ENCODE peak calls at places on chromosomes 1 and 21, in seven cellular contexts. M is heart left ventricle, W is fibroblast of mammary gland, X is colonic mucosa, E is osteocyte, C is thoracic aorta, R is astrocyte of the cerebellum. A is an unnamed sample.

GRCh38 chr1:9701661-9702060 is 50.1 kb downstream of the PIK3CD start:
- DNase-seq in R (no peak), M (no peak), X (no peak), W (no peak), E (no peak), C (no peak), A (no peak)

GRCh38 chr1:196372896-196373536 is 235.2 kb downstream of the KCNT2 start:
- DNase-seq in X (no peak), R (no peak), M (no peak), E (no peak), W (peak; percentile 58), C (no peak), A (no peak)

GRCh38 chr1:235703516-235703915 is 53.9 kb upstream of the GNG4 start:
- DNase-seq in E (no peak), R (peak; percentile 40), W (peak; percentile 35), X (no peak), C (no peak), M (no peak), A (no peak)

GRCh38 chr1:234589854-234590620 is 19.9 kb downstream of the IRF2BP2 start:
- DNase-seq in R (no peak), M (no peak), C (no peak), E (no peak), X (no peak), W (peak; percentile 50), A (no peak)

GRCh38 chr1:224623743-224624333 is 7.7 kb downstream of the CNIH3 start:
- DNase-seq in W (peak; percentile 89), C (no peak), R (peak; percentile 92), E (no peak), M (no peak), X (peak; percentile 30), A (no peak)

GRCh38 chr1:75124510-75124909 is 9.7 kb upstream of the LHX8 start:
- DNase-seq in X (no peak), C (no peak), E (peak; percentile 74), W (no peak), R (no peak), M (no peak), A (no peak)

GRCh38 chr1:16396591-16396990 is 29.5 kb downstream of the SZRD1 start:
- DNase-seq in C (no peak), R (peak; percentile 59), X (no peak), E (no peak), W (peak; percentile 90), M (no peak), A (no peak)

GRCh38 chr1:102120910-102121309 is 124.2 kb upstream of the OLFM3 start:
- DNase-seq in C (no peak), E (no peak), R (no peak), M (no peak), X (no peak), W (no peak), A (no peak)

GRCh38 chr1:59552001-59552400 is 255.1 kb downstream of the FGGY start:
- DNase-seq in X (no peak), C (no peak), M (no peak), E (no peak), R (no peak), W (no peak), A (no peak)

GRCh38 chr21:23601549-23601948 is 2005.7 kb downstream of the MRPL39 start:
- DNase-seq in W (no peak), X (no peak), E (no peak), R (no peak), M (no peak), C (no peak), A (no peak)

GRCh38 chr1:45244660-45245059 is 38.3 kb upstream of the ZSWIM5 start:
- DNase-seq in C (no peak), X (no peak), M (no peak), E (no peak), R (no peak), W (no peak), A (no peak)

GRCh38 chr1:157226739-157227138 is 88.5 kb upstream of the ETV3 start:
- DNase-seq in W (no peak), R (peak; percentile 4), X (no peak), C (no peak), M (no peak), E (no peak), A (no peak)

GRCh38 chr1:181647314-181648035 is 164.2 kb downstream of the CACNA1E start:
- DNase-seq in X (peak; percentile 88), W (peak; percentile 8), M (no peak), E (no peak), R (no peak), C (no peak), A (no peak)

GRCh38 chr1:226863446-226863845 is 7.0 kb upstream of the PSEN2 start:
- DNase-seq in X (no peak), R (peak; percentile 61), C (no peak), M (no peak), E (no peak), W (peak; percentile 93), A (no peak)

GRCh38 chr1:108533351-108534083 is 26.4 kb upstream of the EEIG2 start:
- DNase-seq in M (no peak), E (no peak), X (peak; percentile 37), R (no peak), W (no peak), C (no peak), A (no peak)

GRCh38 chr21:45769239-45769758 is 125.8 kb downstream of the PCBP3 start:
- DNase-seq in C (no peak), W (no peak), M (peak; percentile 39), X (no peak), R (no peak), E (no peak), A (peak; percentile 78)

GRCh38 chr1:20148571-20149500 is 9.7 kb downstream of the PLA2G2F start:
- DNase-seq in M (no peak), W (no peak), C (no peak), E (no peak), X (no peak), R (no peak), A (peak; percentile 70)

GRCh38 chr21:31656199-31657095 is 3.0 kb upstream of the SOD1 start:
- DNase-seq in E (peak; percentile 65), C (no peak), W (peak; percentile 62), R (peak; percentile 75), X (no peak), M (no peak), A (no peak)

GRCh38 chr1:204170494-204171155 is 4.5 kb upstream of the REN start:
- DNase-seq in M (no peak), R (no peak), X (no peak), C (no peak), W (peak; percentile 8), E (no peak), A (no peak)

GRCh38 chr1:5596651-5597050 is 395.6 kb downstream of the NPHP4 start:
- DNase-seq in W (no peak), C (no peak), M (no peak), R (no peak), E (peak; percentile 73), X (peak; percentile 4), A (no peak)

GRCh38 chr1:205928256-205928655 is 15.0 kb downstream of the SLC26A9 start:
- DNase-seq in M (no peak), X (no peak), E (no peak), C (no peak), W (no peak), R (no peak), A (no peak)

GRCh38 chr1:105027838-105028471 is 1278.3 kb downstream of the AMY1C start:
- DNase-seq in W (no peak), C (no peak), R (no peak), E (no peak), M (no peak), X (no peak), A (no peak)
- TF ChIP-seq CTCF in W (no peak), C (no peak), R (no peak), E (peak; percentile 42), M (no peak), X (no peak), A (peak; percentile 66)

GRCh38 chr1:150619576-150620509 is 9.6 kb downstream of the ENSA start:
- DNase-seq in R (peak; percentile 22), X (no peak), W (peak; percentile 90), C (no peak), M (no peak), E (no peak), A (no peak)
- TF ChIP-seq CTCF in R (peak; percentile 47), X (no peak), W (peak; percentile 48), C (peak; percentile 8), M (no peak), E (peak; percentile 53), A (peak; percentile 73)

DNA sequence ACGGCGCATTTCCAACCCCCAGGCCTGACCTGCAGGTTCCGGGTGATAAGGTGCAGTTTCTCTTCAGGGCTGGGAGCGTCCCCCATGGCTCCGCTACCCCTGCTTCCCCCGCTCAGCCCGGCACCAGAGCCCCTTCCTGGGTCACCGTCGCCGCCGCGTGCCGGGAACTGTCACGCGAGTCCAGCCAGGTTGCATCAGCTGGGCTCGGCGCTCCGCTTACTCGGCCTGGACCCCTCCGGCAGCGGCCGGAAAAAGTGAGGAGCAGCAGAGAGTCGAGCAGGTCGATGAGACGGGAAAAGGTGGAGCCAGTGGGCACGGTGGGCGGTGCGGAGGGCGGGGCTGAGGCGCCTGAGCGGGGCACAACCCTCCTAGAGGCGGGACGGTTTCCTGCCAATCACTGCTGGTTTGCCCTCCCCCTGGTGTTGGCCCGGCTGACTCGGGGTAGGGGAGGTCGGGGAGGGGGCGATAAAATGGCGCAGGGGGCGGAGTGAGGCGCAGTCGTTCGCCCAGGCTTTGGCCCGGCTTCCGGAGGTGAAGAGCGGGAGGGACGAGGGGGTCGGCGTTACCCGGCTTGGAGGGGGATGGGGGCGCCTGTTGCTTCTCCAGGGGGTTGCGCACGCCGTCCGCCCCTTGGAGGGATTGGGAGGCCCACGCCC is at the start of the genes S100PBP and YARS1:
- DNase-seq in M (peak; percentile 100), E (peak; percentile 100), X (peak; percentile 100), C (peak; percentile 98), W (peak; percentile 95), R (peak; percentile 93), A (peak; percentile 100)
- TF ChIP-seq CTCF in M (no peak), E (no peak), X (no peak), C (no peak), W (no peak), R (no peak), A (no peak)

GRCh38 chr1:30984167-30984870 is 75.8 kb upstream of the SDC3 start:
- DNase-seq in X (no peak), E (no peak), R (no peak), W (no peak), M (no peak), C (no peak), A (no peak)

GRCh38 chr1:30982431-30982830 is 73.9 kb upstream of the SDC3 start:
- DNase-seq in R (no peak), M (no peak), E (no peak), X (no peak), W (no peak), C (no peak), A (no peak)

GRCh38 chr1:30984991-30985503 is 76.5 kb upstream of the SDC3 start:
- DNase-seq in W (no peak), R (no peak), X (no peak), M (no peak), C (no peak), E (no peak), A (no peak)

GRCh38 chr1:30981172-30981571 is 72.6 kb upstream of the SDC3 start:
- DNase-seq in M (no peak), W (no peak), X (no peak), C (no peak), E (no peak), R (no peak), A (no peak)

GRCh38 chr1:30982937-30983336 is 74.4 kb upstream of the SDC3 start:
- DNase-seq in M (no peak), C (no peak), R (no peak), X (no peak), W (peak; percentile 22), E (no peak), A (no peak)
- TF ChIP-seq CTCF in M (no peak), C (no peak), R (no peak), X (no peak), W (peak; percentile 16), E (peak; percentile 35), A (peak; percentile 71)